ENCODE peak calls at places on chromosomes 13 and 19, in eight cellular contexts. One of them, this sample, is unnamed.

GRCh38 chr19:48896191-48896720 is 2.3 kb downstream of the TULP2 start:
- DNase-seq in NCI-H774: no peak
- DNase-seq in T-helper 22 cell: no peak
- DNase-seq in CD8-positive, alpha-beta T cell: peak
- DNase-seq in T follicular helper cell: no peak
- DNase-seq in effector CD4-positive, alpha-beta T cell: no peak
- DNase-seq in frontal cortex: no peak
- DNase-seq in SJCRH30: peak
- DNase-seq in this sample: no peak

GRCh38 chr19:30226464-30227070 is 145.6 kb upstream of the ZNF536 start:
- DNase-seq in NCI-H774: no peak
- DNase-seq in T-helper 22 cell: no peak
- DNase-seq in CD8-positive, alpha-beta T cell: no peak
- DNase-seq in T follicular helper cell: no peak
- DNase-seq in effector CD4-positive, alpha-beta T cell: no peak
- DNase-seq in frontal cortex: peak
- DNase-seq in SJCRH30: peak
- DNase-seq in this sample: no peak

GRCh38 chr19:16191216-16191908 is 6.2 kb downstream of the FAM32A start:
- DNase-seq in NCI-H774: no peak
- DNase-seq in T-helper 22 cell: no peak
- DNase-seq in CD8-positive, alpha-beta T cell: no peak
- DNase-seq in T follicular helper cell: no peak
- DNase-seq in effector CD4-positive, alpha-beta T cell: no peak
- DNase-seq in frontal cortex: no peak
- DNase-seq in SJCRH30: no peak
- DNase-seq in this sample: no peak

GRCh38 chr13:22091222-22091970 is 420.5 kb downstream of the FGF9 start:
- DNase-seq in NCI-H774: no peak
- DNase-seq in T-helper 22 cell: no peak
- DNase-seq in CD8-positive, alpha-beta T cell: no peak
- DNase-seq in T follicular helper cell: no peak
- DNase-seq in effector CD4-positive, alpha-beta T cell: no peak
- DNase-seq in frontal cortex: no peak
- DNase-seq in SJCRH30: no peak
- DNase-seq in this sample: no peak

GRCh38 chr13:98509271-98510155 is 67.4 kb downstream of the STK24 start:
- DNase-seq in NCI-H774: no peak
- DNase-seq in T-helper 22 cell: peak
- DNase-seq in CD8-positive, alpha-beta T cell: peak
- DNase-seq in T follicular helper cell: no peak
- DNase-seq in effector CD4-positive, alpha-beta T cell: no peak
- DNase-seq in frontal cortex: no peak
- DNase-seq in SJCRH30: peak
- DNase-seq in this sample: no peak

GRCh38 chr13:49716615-49717014 is 25.3 kb upstream of the EBPL start:
- DNase-seq in NCI-H774: no peak
- DNase-seq in T-helper 22 cell: no peak
- DNase-seq in CD8-positive, alpha-beta T cell: no peak
- DNase-seq in T follicular helper cell: no peak
- DNase-seq in effector CD4-positive, alpha-beta T cell: no peak
- DNase-seq in frontal cortex: no peak
- DNase-seq in SJCRH30: no peak
- DNase-seq in this sample: no peak

GRCh38 chr19:33819875-33820781 is 23.5 kb downstream of the KCTD15 start:
- DNase-seq in NCI-H774: no peak
- DNase-seq in T-helper 22 cell: peak
- DNase-seq in CD8-positive, alpha-beta T cell: peak
- DNase-seq in T follicular helper cell: peak
- DNase-seq in effector CD4-positive, alpha-beta T cell: peak
- DNase-seq in frontal cortex: peak
- DNase-seq in SJCRH30: no peak
- DNase-seq in this sample: peak

GRCh38 chr19:13133241-13133870 is 15.3 kb downstream of the NACC1 start:
- DNase-seq in NCI-H774: no peak
- DNase-seq in T-helper 22 cell: no peak
- DNase-seq in CD8-positive, alpha-beta T cell: no peak
- DNase-seq in T follicular helper cell: no peak
- DNase-seq in effector CD4-positive, alpha-beta T cell: no peak
- DNase-seq in frontal cortex: no peak
- DNase-seq in SJCRH30: no peak
- DNase-seq in this sample: no peak

GRCh38 chr19:11767633-11768133 is 883 bp downstream of the ZNF441 start:
- DNase-seq in NCI-H774: no peak
- DNase-seq in T-helper 22 cell: no peak
- DNase-seq in CD8-positive, alpha-beta T cell: peak
- DNase-seq in T follicular helper cell: no peak
- DNase-seq in effector CD4-positive, alpha-beta T cell: no peak
- DNase-seq in frontal cortex: no peak
- DNase-seq in SJCRH30: peak
- DNase-seq in this sample: no peak